ENCODE peak calls at places on chromosomes 16 and 17, in four cellular contexts. A is HT-29, G is GM06990, T is GM12892. W is an unnamed sample.
A peak's percentile ranks its signal among the peaks of the same experiment; 100 is the strongest.

GRCh38 chr16:57061084-57061905 is 31.1 kb upstream of the CPNE2 start:
- DNase-seq in A (peak; percentile 40), G (no peak), T (no peak), W (no peak)

GRCh38 chr16:2226245-2226793 is 2.9 kb downstream of the E4F1 start:
- DNase-seq in A (peak; percentile 38), G (no peak), T (no peak), W (no peak)

GRCh38 chr16:58533751-58534470 is 18.6 kb downstream of the SETD6 start:
- DNase-seq in A (no peak), G (no peak), T (no peak), W (no peak)

GRCh38 chr16:85523602-85524364 is 89.3 kb upstream of the GSE1 start:
- DNase-seq in A (no peak), G (no peak), T (no peak), W (no peak)

GRCh38 chr17:68961204-68961893 is 6.2 kb upstream of the ABCA8 start:
- DNase-seq in A (no peak), G (no peak), T (no peak), W (no peak)

GRCh38 chr16:14098081-14098480 is 27.0 kb downstream of the MRTFB start:
- DNase-seq in A (no peak), G (no peak), T (no peak), W (no peak)

GRCh38 chr16:5982979-5983378 is 885.4 kb upstream of the EEF2KMT start:
- DNase-seq in A (no peak), G (no peak), T (no peak), W (no peak)

GRCh38 chr16:2702871-2703745 is 16.9 kb downstream of the PRSS27 start:
- DNase-seq in A (no peak), G (no peak), T (no peak), W (no peak)

GRCh38 chr17:63943745-63944144 is 11.6 kb upstream of the CD79B start:
- DNase-seq in A (no peak), G (no peak), T (no peak), W (no peak)

GRCh38 chr17:20157078-20157360 is 147.9 kb downstream of the SPECC1 start:
- DNase-seq in A (no peak), G (no peak), T (no peak), W (no peak)

GRCh38 chr17:58252141-58252540 is 13.8 kb downstream of the LPO start:
- DNase-seq in A (no peak), G (no peak), T (no peak), W (no peak)

GRCh38 chr16:82675300-82675699 is 48.5 kb downstream of the CDH13 start:
- DNase-seq in A (no peak), G (no peak), T (no peak), W (no peak)

GRCh38 chr17:77892469-77893143 is 65.9 kb upstream of the TNRC6C start:
- DNase-seq in A (peak; percentile 10), G (no peak), T (no peak), W (no peak)

GRCh38 chr16:12186774-12187335 is 210.3 kb downstream of the SNX29 start:
- DNase-seq in A (no peak), G (no peak), T (no peak), W (no peak)

GRCh38 chr17:74759243-74759801 is 10.9 kb downstream of the NHERF1 start:
- DNase-seq in A (peak; percentile 52), G (peak; percentile 60), T (peak; percentile 73), W (peak; percentile 69)

W was measured in GM10248.